ENCODE peak calls at places on chromosome 7, in seven cellular contexts. M is cardiac muscle cell, F is activated T-helper 1 cell treated with Interleukin-2 at 50 U/mL for 16 hours, Q is HTR-8/SVneo, X is lung, D is cerebellum, C is H54. B is an unnamed sample.

GRCh38 chr7:131773413-131773812 is 217.0 kb upstream of the PODXL start:
- DNase-seq in M (no peak), F (no peak), Q (no peak), X (peak), D (no peak), C (no peak), B (no peak)

GRCh38 chr7:10708447-10708846 is 265.2 kb upstream of the PHF14 start:
- DNase-seq in M (no peak), F (no peak), Q (no peak), X (no peak), D (peak), C (no peak), B (no peak)

GRCh38 chr7:96183163-96183562 is 138.7 kb downstream of the SLC25A13 start:
- DNase-seq in M (peak), F (no peak), Q (no peak), X (no peak), D (peak), C (no peak), B (no peak)

GRCh38 chr7:99779949-99780348 is 4.0 kb downstream of the CYP3A4 start:
- DNase-seq in M (no peak), F (no peak), Q (no peak), X (no peak), D (no peak), C (no peak), B (no peak)

GRCh38 chr7:152136623-152137022 is 111.1 kb downstream of the GALNT11 start:
- DNase-seq in M (peak), F (no peak), Q (no peak), X (no peak), D (no peak), C (peak), B (no peak)

GRCh38 chr7:120583835-120584586 is 273.9 kb downstream of the TSPAN12 start:
- DNase-seq in M (peak), F (no peak), Q (peak), X (no peak), D (no peak), C (peak), B (no peak)

GRCh38 chr7:127650842-127651555 is 995 bp upstream of the SND1 start:
- DNase-seq in M (peak), F (no peak), Q (no peak), X (no peak), D (peak), C (no peak), B (peak)

GRCh38 chr7:19116121-19117080 is 1.0 kb downstream of the TWIST1 start:
- DNase-seq in M (peak), F (no peak), Q (peak), X (no peak), D (no peak), C (no peak), B (no peak)

GRCh38 chr7:11436317-11436716 is 395.7 kb downstream of the THSD7A start:
- DNase-seq in M (peak), F (no peak), Q (no peak), X (no peak), D (no peak), C (no peak), B (no peak)

GRCh38 chr7:35714862-35715261 is 19.9 kb upstream of the HERPUD2 start:
- DNase-seq in M (no peak), F (no peak), Q (no peak), X (no peak), D (peak), C (no peak), B (no peak)

GRCh38 chr7:144606231-144606630 is 202.7 kb upstream of the NOBOX start:
- DNase-seq in M (peak), F (no peak), Q (no peak), X (no peak), D (no peak), C (no peak), B (no peak)

GRCh38 chr7:138405496-138405895 is 54.6 kb upstream of the TRIM24 start:
- DNase-seq in M (no peak), F (no peak), Q (no peak), X (no peak), D (no peak), C (no peak), B (no peak)

GRCh38 chr7:44066494-44067063 is 1.2 kb upstream of the PGAM2 start:
- DNase-seq in M (no peak), F (no peak), Q (no peak), X (no peak), D (no peak), C (no peak), B (no peak)

GRCh38 chr7:78752554-78752953 is 700.9 kb downstream of the MAGI2 start:
- DNase-seq in M (no peak), F (no peak), Q (no peak), X (no peak), D (no peak), C (no peak), B (no peak)